ENCODE peak calls at places on chromosomes 2 and 18, in four cellular contexts. B is astrocyte; W is CD8-positive, alpha-beta memory T cell; X is psoas muscle. Y is an unnamed sample. For H3K4me1, the result is how much of the 10 kb centered on the place peaks cover.

GRCh38 chr2:61988462-61989366 is 83.2 kb downstream of the COMMD1 start:
- DNase-seq in X (no peak), B (peak), W (no peak), Y (no peak)

GRCh38 chr18:48337053-48337452 is 72.1 kb downstream of the ZBTB7C start:
- DNase-seq in B (no peak), X (no peak), W (no peak), Y (no peak)

GRCh38 chr2:54945401-54946219 is 104.6 kb downstream of the RTN4 start:
- DNase-seq in X (peak), W (no peak), B (peak), Y (no peak)

GRCh38 chr2:85273732-85274731 is 53.8 kb downstream of the TGOLN2 start:
- DNase-seq in B (peak), W (no peak), X (peak), Y (no peak)

GRCh38 chr2:215793747-215794595 is 219.4 kb downstream of the MREG start:
- DNase-seq in B (peak), X (no peak), W (no peak), Y (no peak)

GRCh38 chr2:177064417-177064816 is 148.2 kb upstream of the HNRNPA3 start:
- DNase-seq in X (no peak), W (no peak), B (no peak), Y (no peak)

GRCh38 chr18:36593001-36593400 is 235.8 kb downstream of the TPGS2 start:
- DNase-seq in X (no peak), B (peak), W (no peak), Y (no peak)

GRCh38 chr18:9825571-9826073 is 60.2 kb upstream of the TXNDC2 start:
- DNase-seq in B (peak), X (no peak), W (no peak), Y (no peak)

GRCh38 chr2:113080134-113080533 is 12.4 kb downstream of the IL1F10 start:
- DNase-seq in B (no peak), X (no peak), W (peak), Y (peak)

GRCh38 chr18:2627821-2628276 is 27.7 kb upstream of the SMCHD1 start:
- DNase-seq in W (no peak), X (no peak), B (peak), Y (no peak)

GRCh38 chr2:236464140-236464539 is 105.5 kb upstream of the ACKR3 start:
- DNase-seq in X (no peak), W (no peak), B (no peak), Y (no peak)

GRCh38 chr2:97748397-97748796 is 35.0 kb downstream of the ZAP70 start:
- DNase-seq in X (no peak), B (no peak), W (peak), Y (peak)

GRCh38 chr2:47014564-47015051 is 99.0 kb upstream of the MCFD2 start:
- DNase-seq in X (peak), B (no peak), W (no peak), Y (no peak)

GRCh38 chr2:64260817-64261216 is 116.6 kb upstream of the PELI1 start:
- DNase-seq in W (no peak), B (no peak), X (peak), Y (peak)

GRCh38 chr2:69641887-69642708 is 1.4 kb downstream of the AAK1 start:
- DNase-seq in W (peak), B (no peak), X (no peak), Y (peak)

GRCh38 chr18:56815926-56816325 is 164.8 kb downstream of the WDR7 start:
- DNase-seq in X (no peak), W (no peak), B (no peak), Y (no peak)

GRCh38 chr2:12083081-12083569 is 336.7 kb downstream of the LPIN1 start:
- DNase-seq in X (no peak), B (no peak), W (no peak), Y (no peak)

GRCh38 chr2:202184557-202184956 is 53.8 kb downstream of the SUMO1 start:
- DNase-seq in W (no peak), X (no peak), B (no peak), Y (no peak)

DNA sequence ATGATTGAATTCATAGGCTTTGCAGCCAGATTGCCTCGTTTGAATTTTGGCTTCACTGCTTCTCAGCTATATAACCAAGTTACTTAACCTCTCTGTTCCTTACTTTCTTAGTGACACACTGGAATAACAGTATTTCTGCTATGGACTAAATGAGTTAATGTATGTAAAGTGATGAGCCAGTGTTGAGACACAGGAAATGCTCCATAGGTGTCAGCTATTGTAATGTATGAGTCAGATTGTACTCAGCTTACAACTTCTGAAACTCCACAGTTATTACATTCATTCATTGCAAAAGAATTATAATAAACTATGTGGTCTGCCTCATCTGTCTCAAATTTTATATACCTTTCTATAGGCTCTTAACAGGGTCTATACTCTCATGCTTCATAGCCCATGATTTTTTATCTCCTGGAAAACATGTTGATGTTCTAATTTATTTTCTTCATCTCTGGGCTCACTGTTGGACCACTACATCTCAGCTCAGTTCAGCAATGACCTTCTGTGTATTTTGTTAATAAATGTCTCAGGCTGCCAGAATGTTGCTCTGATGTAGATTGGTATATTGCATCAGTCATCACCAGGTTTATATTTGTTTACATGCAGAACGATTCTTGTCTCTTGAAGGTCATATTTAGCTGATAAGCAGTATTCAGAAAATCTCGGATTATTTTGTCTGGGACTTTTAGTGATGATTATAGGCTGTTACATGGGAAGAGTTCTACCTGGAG is 76.2 kb downstream of the MAP3K20 start:
- DNase-seq in X (no peak), W (no peak), B (peak), Y (no peak)
- H3K4me1 ChIP-seq in X (half or more), W (under half), B (under half), Y (under half)

GRCh38 chr2:79758042-79758441 is 245.2 kb downstream of the CTNNA2 start:
- DNase-seq in B (no peak), X (no peak), W (no peak), Y (no peak)

DNA sequence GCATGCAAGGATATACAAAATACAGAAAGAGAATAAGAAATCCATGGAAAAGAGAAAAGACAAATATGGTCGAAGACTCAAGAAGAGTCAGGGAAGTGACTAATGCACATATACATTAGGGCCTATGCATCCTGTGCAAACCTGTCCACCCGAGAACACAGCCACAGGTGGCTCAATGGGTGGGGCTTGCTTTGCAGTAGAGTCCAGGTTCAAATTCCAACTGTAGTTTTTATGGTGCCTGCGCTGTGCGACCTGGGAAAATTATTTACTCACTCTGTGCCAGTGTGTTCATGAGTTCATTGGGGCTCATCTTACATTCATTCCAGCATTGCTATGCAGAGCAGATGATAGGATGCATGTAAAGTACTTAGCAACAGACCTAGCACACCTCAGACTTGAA is 244.7 kb downstream of the CTNNA2 start:
- DNase-seq in X (no peak), B (no peak), W (no peak), Y (no peak)
- H3K4me3 ChIP-seq in X (no peak), B (no peak), W (no peak), Y (no peak)

GRCh38 chr2:152491139-152491472 is 156.1 kb downstream of the FMNL2 start:
- DNase-seq in B (no peak), W (no peak), X (peak), Y (no peak)
- H3K27ac ChIP-seq in B (no peak), W (no peak), X (peak), Y (no peak)

GRCh38 chr2:88198308-88198707 is 28.2 kb downstream of the THNSL2 start:
- DNase-seq in W (no peak), B (no peak), X (no peak), Y (no peak)
- H3K4me1 ChIP-seq in W (under half), B (under half), X (under half), Y (under half)

GRCh38 chr2:10432315-10433181 is 15.6 kb downstream of the ODC1 start:
- DNase-seq in X (no peak), B (no peak), W (no peak), Y (no peak)

GRCh38 chr2:10433948-10434884 is 13.9 kb downstream of the ODC1 start:
- DNase-seq in W (no peak), X (no peak), B (no peak), Y (no peak)

GRCh38 chr2:10430886-10431622 is 17.1 kb downstream of the ODC1 start:
- DNase-seq in W (no peak), X (no peak), B (no peak), Y (no peak)

GRCh38 chr2:10433264-10433947 is 14.7 kb downstream of the ODC1 start:
- DNase-seq in W (no peak), X (no peak), B (no peak), Y (no peak)

DNA sequence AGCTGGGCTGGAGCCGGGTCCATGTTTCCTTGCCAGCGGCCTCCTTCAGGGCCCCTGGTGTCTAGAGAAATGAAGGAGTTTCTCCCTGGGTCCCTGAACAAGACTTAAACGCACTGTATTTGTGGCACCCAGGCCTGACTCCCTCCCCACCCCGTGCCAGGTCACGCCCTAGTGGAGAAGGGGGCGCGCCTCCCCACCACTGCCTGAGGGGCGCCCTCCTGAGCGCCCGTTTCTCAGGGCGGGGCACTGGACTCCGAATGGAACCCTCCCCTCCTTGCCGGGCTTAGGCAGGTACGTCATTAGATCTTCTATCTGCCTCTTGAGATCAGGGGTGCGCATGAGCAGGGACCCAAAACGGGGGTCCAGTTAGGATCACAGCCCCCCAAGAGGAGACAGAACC is 16.3 kb downstream of the ODC1 start:
- DNase-seq in B (no peak), X (no peak), W (no peak), Y (no peak)
- H3K4me3 ChIP-seq in B (no peak), X (no peak), W (no peak), Y (no peak)

DNA sequence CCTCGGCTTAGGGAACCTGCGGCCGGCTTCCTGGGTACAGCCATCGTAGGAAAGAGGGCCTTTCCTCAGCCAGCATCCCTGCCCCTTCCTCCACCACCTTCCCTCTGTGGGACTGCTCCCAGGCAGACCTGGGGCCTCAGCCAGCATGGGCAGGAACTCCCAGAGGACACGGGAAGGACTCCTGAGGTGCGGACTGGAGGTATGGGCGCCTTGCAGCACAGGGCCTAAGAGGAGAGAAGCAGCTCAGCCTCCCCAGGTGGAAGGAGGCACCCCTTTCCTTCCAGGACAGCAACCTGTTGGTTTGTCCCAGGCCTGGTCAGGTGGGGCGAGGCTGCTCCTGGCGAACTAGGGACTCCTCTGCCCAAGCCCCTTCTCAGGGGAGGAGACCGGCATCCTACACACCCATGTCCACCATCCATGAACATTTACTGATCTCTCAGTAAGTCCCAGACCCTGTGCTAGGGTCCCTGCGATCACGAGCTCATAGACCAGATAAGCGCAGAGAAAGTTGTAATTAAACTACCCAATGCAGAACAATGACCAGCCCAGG is 98.9 kb upstream of the ID2 start:
- DNase-seq in X (no peak), B (no peak), W (no peak), Y (no peak)
- H3K27ac ChIP-seq in X (no peak), B (no peak), W (peak), Y (no peak)

DNA sequence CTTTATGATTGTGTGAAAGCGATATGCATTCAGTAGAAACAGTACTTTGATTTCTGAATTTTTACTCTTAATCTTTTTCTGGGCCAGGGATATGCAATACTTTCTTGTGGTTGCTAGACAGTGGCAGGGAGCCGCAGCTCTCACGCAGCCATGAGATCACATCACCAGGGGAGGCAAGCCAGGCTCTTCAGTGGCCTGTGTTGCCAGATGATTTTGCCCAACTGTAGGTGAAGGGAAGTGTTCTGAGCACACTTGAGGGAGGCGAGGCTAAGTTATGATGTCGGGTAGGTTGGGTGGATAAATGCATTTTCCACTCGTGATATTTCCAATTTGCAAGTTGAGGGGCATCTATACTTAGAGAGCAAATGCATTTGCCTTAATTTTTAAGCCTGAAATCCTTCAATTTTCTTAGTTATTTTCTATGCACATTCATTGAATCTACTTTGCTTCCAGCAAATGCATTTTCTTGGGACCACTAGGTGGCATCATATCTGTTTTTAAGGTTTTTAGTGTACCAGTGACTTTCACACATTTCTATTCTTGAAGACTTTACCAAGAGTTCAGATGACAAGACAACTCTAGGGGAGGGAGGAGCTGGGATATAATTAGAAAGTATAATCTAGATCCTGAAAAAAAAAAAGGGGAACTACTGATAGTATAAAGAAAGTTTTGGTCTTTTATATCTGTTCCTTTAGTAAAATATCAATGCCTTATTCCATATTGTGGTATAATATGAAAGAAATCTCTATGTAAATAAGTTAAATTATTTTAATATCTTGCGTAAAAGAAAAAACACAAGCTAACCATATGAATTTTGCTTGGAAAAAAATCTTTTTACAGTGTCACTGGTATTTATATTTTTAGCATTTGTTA is 643.3 kb downstream of the SOCS6 start:
- DNase-seq in B (peak), X (no peak), W (no peak), Y (no peak)
- H3K4me1 ChIP-seq in B (under half), X (under half), W (under half), Y (under half)